ENCODE peak calls at places on chromosomes 1 and 21, in six cellular contexts. J is neural crest cell, O is NCI-H1092 treated with DMSO at 0.1 percent for 48 hours, K is IMR-90, S is hippocampal formation, W is small intestine. P is an unnamed sample.

GRCh38 chr1:6141601-6142000 is 38.5 kb downstream of the CHD5 start:
- DNase-seq in J (no peak), O (no peak), K (no peak), S (no peak), W (no peak), P (no peak)

GRCh38 chr1:156922986-156923564 is 2.6 kb downstream of the LRRC71 start:
- DNase-seq in J (no peak), O (peak), K (no peak), S (no peak), W (no peak), P (no peak)

GRCh38 chr21:31509108-31510017 is 150.1 kb upstream of the SOD1 start:
- DNase-seq in J (peak), O (no peak), K (no peak), S (no peak), W (peak), P (no peak)

GRCh38 chr1:59150537-59151386 is 146.1 kb upstream of the FGGY start:
- DNase-seq in J (no peak), O (no peak), K (peak), S (no peak), W (peak), P (peak)

GRCh38 chr1:210366767-210367166 is 38.1 kb downstream of the HHAT start:
- DNase-seq in J (no peak), O (no peak), K (no peak), S (no peak), W (no peak), P (no peak)

GRCh38 chr1:208243522-208243850 is 698 bp downstream of the PLXNA2 start:
- DNase-seq in J (no peak), O (peak), K (no peak), S (no peak), W (peak), P (no peak)

GRCh38 chr1:59755084-59755685 is 59.6 kb upstream of the HOOK1 start:
- DNase-seq in J (no peak), O (no peak), K (no peak), S (no peak), W (no peak), P (no peak)

GRCh38 chr1:112285311-112285710 is 110.7 kb upstream of the CTTNBP2NL start:
- DNase-seq in J (no peak), O (no peak), K (no peak), S (no peak), W (no peak), P (no peak)

GRCh38 chr1:193434319-193434718 is 247.9 kb upstream of the B3GALT2 start:
- DNase-seq in J (no peak), O (no peak), K (peak), S (no peak), W (no peak), P (peak)

GRCh38 chr1:231527586-231528174 is 789 bp upstream of the TSNAX start:
- DNase-seq in J (no peak), O (no peak), K (no peak), S (no peak), W (no peak), P (no peak)

GRCh38 chr21:41164981-41165650 is 2.8 kb upstream of the BACE2 start:
- DNase-seq in J (no peak), O (no peak), K (peak), S (no peak), W (peak), P (peak)

GRCh38 chr1:26097696-26098095 is 13.9 kb upstream of the PDIK1L start:
- DNase-seq in J (no peak), O (no peak), K (peak), S (no peak), W (no peak), P (peak)

GRCh38 chr1:245107776-245108114 is 47.0 kb upstream of the KIF26B start:
- DNase-seq in J (no peak), O (no peak), K (no peak), S (no peak), W (no peak), P (no peak)

GRCh38 chr1:58717979-58718378 is 18.1 kb upstream of the MYSM1 start:
- DNase-seq in J (no peak), O (no peak), K (peak), S (no peak), W (peak), P (peak)

GRCh38 chr1:8077120-8077573 is 51.0 kb upstream of the ERRFI1 start:
- DNase-seq in J (no peak), O (peak), K (peak), S (no peak), W (peak), P (peak)

GRCh38 chr21:44793269-44794030 is 8.2 kb downstream of the UBE2G2 start:
- DNase-seq in J (peak), O (peak), K (peak), S (peak), W (peak), P (no peak)

GRCh38 chr1:9746211-9746610 is 77.6 kb downstream of the CLSTN1 start:
- DNase-seq in J (no peak), O (no peak), K (no peak), S (no peak), W (no peak), P (peak)

GRCh38 chr1:12251442-12251841 is 21.6 kb downstream of the VPS13D start:
- DNase-seq in J (no peak), O (no peak), K (peak), S (no peak), W (no peak), P (peak)

GRCh38 chr21:44524412-44525371 is 15.3 kb downstream of the KRTAP10-1 start:
- DNase-seq in J (no peak), O (no peak), K (no peak), S (no peak), W (no peak), P (no peak)

GRCh38 chr1:210558302-210558701 is 229.6 kb downstream of the HHAT start:
- DNase-seq in J (no peak), O (peak), K (peak), S (no peak), W (peak), P (peak)

GRCh38 chr1:30315185-30315960 is 408.0 kb downstream of the MATN1 start:
- DNase-seq in J (no peak), O (no peak), K (peak), S (no peak), W (no peak), P (no peak)

GRCh38 chr1:201504799-201505504 is 2.0 kb downstream of the CSRP1 start:
- DNase-seq in J (no peak), O (peak), K (no peak), S (no peak), W (no peak), P (no peak)

GRCh38 chr1:112904831-112905227 is 51.2 kb downstream of the SLC16A1 start:
- DNase-seq in J (no peak), O (no peak), K (no peak), S (no peak), W (peak), P (no peak)

GRCh38 chr1:229058111-229058551 is 212.8 kb upstream of the RAB4A start:
- DNase-seq in J (no peak), O (peak), K (no peak), S (no peak), W (peak), P (no peak)

GRCh38 chr21:43719748-43720538 is 1.0 kb downstream of the PDXK start:
- DNase-seq in J (no peak), O (no peak), K (no peak), S (no peak), W (no peak), P (no peak)

P was measured in foreskin fibroblast.